ENCODE peak calls at places on chromosome 3, in nine cellular contexts. One of them, this sample, is unnamed.
A peak's percentile ranks its signal among the peaks of the same experiment; 100 is the strongest.

GRCh38 chr3:12405432-12406272 is 78.6 kb upstream of the TSEN2 start:
- DNase-seq in HL-60: no peak
- DNase-seq in psoas muscle: peak; percentile 80
- DNase-seq in prostate gland: no peak
- DNase-seq in astrocyte of the spinal cord: peak; percentile 95
- DNase-seq in PC-3: peak; percentile 98
- DNase-seq in spleen: peak; percentile 86
- DNase-seq in MM.1S: no peak
- DNase-seq in mucosa of descending colon: peak; percentile 85
- DNase-seq in this sample: peak; percentile 93

GRCh38 chr3:44509985-44510360 is 32.5 kb upstream of the ZNF445 start:
- DNase-seq in astrocyte of the spinal cord: peak; percentile 29
- DNase-seq in prostate gland: no peak
- DNase-seq in mucosa of descending colon: no peak
- DNase-seq in psoas muscle: no peak
- DNase-seq in HL-60: peak; percentile 38
- DNase-seq in MM.1S: peak; percentile 55
- DNase-seq in PC-3: peak; percentile 17
- DNase-seq in spleen: no peak
- DNase-seq in this sample: no peak

GRCh38 chr3:177589921-177590336 is 392.6 kb upstream of the TBL1XR1 start:
- DNase-seq in MM.1S: peak; percentile 62
- DNase-seq in PC-3: peak; percentile 96
- DNase-seq in spleen: no peak
- DNase-seq in psoas muscle: no peak
- DNase-seq in astrocyte of the spinal cord: peak; percentile 98
- DNase-seq in HL-60: no peak
- DNase-seq in prostate gland: no peak
- DNase-seq in mucosa of descending colon: no peak
- DNase-seq in this sample: peak; percentile 95

GRCh38 chr3:128681277-128681829 is 30.7 kb upstream of the RPN1 start:
- DNase-seq in prostate gland: no peak
- DNase-seq in HL-60: no peak
- DNase-seq in mucosa of descending colon: no peak
- DNase-seq in astrocyte of the spinal cord: no peak
- DNase-seq in psoas muscle: no peak
- DNase-seq in PC-3: no peak
- DNase-seq in MM.1S: no peak
- DNase-seq in spleen: no peak
- DNase-seq in this sample: no peak

GRCh38 chr3:36866358-36866757 is 78.5 kb downstream of the TRANK1 start:
- DNase-seq in HL-60: no peak
- DNase-seq in astrocyte of the spinal cord: no peak
- DNase-seq in MM.1S: no peak
- DNase-seq in mucosa of descending colon: no peak
- DNase-seq in prostate gland: no peak
- DNase-seq in psoas muscle: no peak
- DNase-seq in PC-3: peak; percentile 71
- DNase-seq in spleen: no peak
- DNase-seq in this sample: no peak

GRCh38 chr3:114318295-114318694 is 24.5 kb downstream of the TIGIT start:
- DNase-seq in spleen: no peak
- DNase-seq in astrocyte of the spinal cord: no peak
- DNase-seq in psoas muscle: no peak
- DNase-seq in MM.1S: no peak
- DNase-seq in HL-60: no peak
- DNase-seq in PC-3: no peak
- DNase-seq in prostate gland: no peak
- DNase-seq in mucosa of descending colon: no peak
- DNase-seq in this sample: no peak

GRCh38 chr3:151798476-151798875 is 15.4 kb upstream of the AADAC start:
- DNase-seq in prostate gland: no peak
- DNase-seq in HL-60: no peak
- DNase-seq in spleen: no peak
- DNase-seq in PC-3: no peak
- DNase-seq in MM.1S: no peak
- DNase-seq in astrocyte of the spinal cord: peak; percentile 18
- DNase-seq in mucosa of descending colon: no peak
- DNase-seq in psoas muscle: no peak
- DNase-seq in this sample: no peak

GRCh38 chr3:143040264-143040879 is 39.0 kb downstream of the U2SURP start:
- DNase-seq in spleen: no peak
- DNase-seq in MM.1S: no peak
- DNase-seq in PC-3: peak; percentile 40
- DNase-seq in psoas muscle: no peak
- DNase-seq in HL-60: no peak
- DNase-seq in prostate gland: no peak
- DNase-seq in astrocyte of the spinal cord: peak; percentile 48
- DNase-seq in mucosa of descending colon: no peak
- DNase-seq in this sample: no peak

GRCh38 chr3:46713898-46714552 is 3.6 kb downstream of the PRSS50 start:
- DNase-seq in prostate gland: no peak
- DNase-seq in MM.1S: no peak
- DNase-seq in spleen: peak; percentile 72
- DNase-seq in astrocyte of the spinal cord: no peak
- DNase-seq in mucosa of descending colon: no peak
- DNase-seq in HL-60: no peak
- DNase-seq in psoas muscle: no peak
- DNase-seq in PC-3: no peak
- DNase-seq in this sample: no peak

GRCh38 chr3:186097663-186098451 is 11.0 kb downstream of the ETV5 start:
- DNase-seq in mucosa of descending colon: peak; percentile 83
- DNase-seq in PC-3: peak; percentile 80
- DNase-seq in psoas muscle: peak; percentile 29
- DNase-seq in MM.1S: no peak
- DNase-seq in HL-60: no peak
- DNase-seq in astrocyte of the spinal cord: peak; percentile 93
- DNase-seq in prostate gland: peak; percentile 82
- DNase-seq in spleen: no peak
- DNase-seq in this sample: peak; percentile 85

GRCh38 chr3:156764761-156765160 is 61.4 kb upstream of the LEKR1 start:
- DNase-seq in MM.1S: no peak
- DNase-seq in psoas muscle: no peak
- DNase-seq in HL-60: no peak
- DNase-seq in mucosa of descending colon: no peak
- DNase-seq in prostate gland: no peak
- DNase-seq in PC-3: peak; percentile 30
- DNase-seq in spleen: no peak
- DNase-seq in astrocyte of the spinal cord: no peak
- DNase-seq in this sample: peak; percentile 25

GRCh38 chr3:178777718-178778411 is 241.6 kb downstream of the KCNMB2 start:
- DNase-seq in mucosa of descending colon: no peak
- DNase-seq in MM.1S: no peak
- DNase-seq in prostate gland: no peak
- DNase-seq in spleen: no peak
- DNase-seq in astrocyte of the spinal cord: peak; percentile 52
- DNase-seq in psoas muscle: no peak
- DNase-seq in HL-60: no peak
- DNase-seq in PC-3: peak; percentile 84
- DNase-seq in this sample: peak; percentile 10

GRCh38 chr3:71018794-71019193 is 564.7 kb downstream of the FOXP1 start:
- DNase-seq in prostate gland: no peak
- DNase-seq in astrocyte of the spinal cord: no peak
- DNase-seq in PC-3: no peak
- DNase-seq in mucosa of descending colon: no peak
- DNase-seq in spleen: no peak
- DNase-seq in HL-60: no peak
- DNase-seq in psoas muscle: no peak
- DNase-seq in MM.1S: no peak
- DNase-seq in this sample: no peak

GRCh38 chr3:48856469-48856868 is 8.8 kb upstream of the PRKAR2A start:
- DNase-seq in prostate gland: no peak
- DNase-seq in psoas muscle: no peak
- DNase-seq in PC-3: no peak
- DNase-seq in astrocyte of the spinal cord: no peak
- DNase-seq in MM.1S: no peak
- DNase-seq in spleen: peak; percentile 19
- DNase-seq in mucosa of descending colon: no peak
- DNase-seq in HL-60: no peak
- DNase-seq in this sample: no peak

GRCh38 chr3:14563946-14564539 is 23.9 kb upstream of the GRIP2 start:
- DNase-seq in HL-60: no peak
- DNase-seq in psoas muscle: no peak
- DNase-seq in PC-3: no peak
- DNase-seq in astrocyte of the spinal cord: no peak
- DNase-seq in mucosa of descending colon: no peak
- DNase-seq in spleen: no peak
- DNase-seq in prostate gland: no peak
- DNase-seq in MM.1S: no peak
- DNase-seq in this sample: no peak

GRCh38 chr3:65020780-65021179 is 333.0 kb upstream of the ADAMTS9 start:
- DNase-seq in PC-3: no peak
- DNase-seq in spleen: no peak
- DNase-seq in psoas muscle: no peak
- DNase-seq in prostate gland: no peak
- DNase-seq in mucosa of descending colon: no peak
- DNase-seq in astrocyte of the spinal cord: no peak
- DNase-seq in MM.1S: no peak
- DNase-seq in HL-60: no peak
- DNase-seq in this sample: no peak

GRCh38 chr3:186021673-186022362 is 84.0 kb upstream of the TRA2B start:
- DNase-seq in HL-60: no peak
- DNase-seq in spleen: no peak
- DNase-seq in MM.1S: no peak
- DNase-seq in astrocyte of the spinal cord: peak; percentile 92
- DNase-seq in PC-3: peak; percentile 39
- DNase-seq in mucosa of descending colon: no peak
- DNase-seq in psoas muscle: peak; percentile 24
- DNase-seq in prostate gland: no peak
- DNase-seq in this sample: peak; percentile 31

GRCh38 chr3:64304996-64305395 is 79.7 kb upstream of the PRICKLE2 start:
- DNase-seq in HL-60: no peak
- DNase-seq in MM.1S: no peak
- DNase-seq in PC-3: no peak
- DNase-seq in psoas muscle: no peak
- DNase-seq in spleen: no peak
- DNase-seq in mucosa of descending colon: no peak
- DNase-seq in prostate gland: no peak
- DNase-seq in astrocyte of the spinal cord: no peak
- DNase-seq in this sample: no peak

GRCh38 chr3:50370594-50370993 is 11.3 kb upstream of the TMEM115 start:
- DNase-seq in HL-60: peak; percentile 36
- DNase-seq in PC-3: peak; percentile 55
- DNase-seq in spleen: no peak
- DNase-seq in mucosa of descending colon: no peak
- DNase-seq in psoas muscle: no peak
- DNase-seq in prostate gland: no peak
- DNase-seq in astrocyte of the spinal cord: no peak
- DNase-seq in MM.1S: no peak
- DNase-seq in this sample: no peak

GRCh38 chr3:59890637-59891036 is 840.8 kb upstream of the CFAP20DC start:
- DNase-seq in astrocyte of the spinal cord: no peak
- DNase-seq in mucosa of descending colon: no peak
- DNase-seq in PC-3: no peak
- DNase-seq in HL-60: no peak
- DNase-seq in MM.1S: no peak
- DNase-seq in psoas muscle: no peak
- DNase-seq in prostate gland: no peak
- DNase-seq in spleen: no peak
- DNase-seq in this sample: no peak

GRCh38 chr3:42970557-42970956 is 8.6 kb upstream of the GASK1A start:
- DNase-seq in prostate gland: no peak
- DNase-seq in mucosa of descending colon: no peak
- DNase-seq in spleen: no peak
- DNase-seq in HL-60: no peak
- DNase-seq in MM.1S: no peak
- DNase-seq in psoas muscle: no peak
- DNase-seq in astrocyte of the spinal cord: no peak
- DNase-seq in PC-3: no peak
- DNase-seq in this sample: no peak

GRCh38 chr3:123634149-123635051 is 49.5 kb upstream of the HACD2 start:
- DNase-seq in MM.1S: no peak
- DNase-seq in prostate gland: no peak
- DNase-seq in mucosa of descending colon: no peak
- DNase-seq in PC-3: no peak
- DNase-seq in HL-60: no peak
- DNase-seq in psoas muscle: no peak
- DNase-seq in astrocyte of the spinal cord: no peak
- DNase-seq in spleen: no peak
- DNase-seq in this sample: no peak

GRCh38 chr3:118495243-118495642 is 539.4 kb downstream of the IGSF11 start:
- DNase-seq in astrocyte of the spinal cord: no peak
- DNase-seq in prostate gland: no peak
- DNase-seq in PC-3: no peak
- DNase-seq in MM.1S: no peak
- DNase-seq in mucosa of descending colon: no peak
- DNase-seq in psoas muscle: no peak
- DNase-seq in spleen: no peak
- DNase-seq in HL-60: no peak
- DNase-seq in this sample: no peak
- TF ChIP-seq CTCF in astrocyte of the spinal cord: no peak
- TF ChIP-seq CTCF in prostate gland: no peak
- TF ChIP-seq CTCF in PC-3: no peak
- TF ChIP-seq CTCF in MM.1S: no peak
- TF ChIP-seq CTCF in mucosa of descending colon: no peak
- TF ChIP-seq CTCF in psoas muscle: no peak
- TF ChIP-seq CTCF in spleen: no peak
- TF ChIP-seq CTCF in HL-60: no peak
- TF ChIP-seq CTCF in this sample: no peak

GRCh38 chr3:127216415-127217261 is 23.7 kb downstream of the PRR23E start:
- DNase-seq in PC-3: peak; percentile 3
- DNase-seq in mucosa of descending colon: no peak
- DNase-seq in MM.1S: no peak
- DNase-seq in prostate gland: no peak
- DNase-seq in astrocyte of the spinal cord: no peak
- DNase-seq in spleen: no peak
- DNase-seq in psoas muscle: no peak
- DNase-seq in HL-60: no peak
- DNase-seq in this sample: no peak
- H3K4me3 ChIP-seq in PC-3: no peak overlapping the region
- H3K4me3 ChIP-seq in mucosa of descending colon: no peak overlapping the region
- H3K4me3 ChIP-seq in MM.1S: no peak overlapping the region
- H3K4me3 ChIP-seq in prostate gland: no peak overlapping the region
- H3K4me3 ChIP-seq in astrocyte of the spinal cord: no peak overlapping the region
- H3K4me3 ChIP-seq in spleen: no peak overlapping the region
- H3K4me3 ChIP-seq in psoas muscle: no peak overlapping the region
- H3K4me3 ChIP-seq in HL-60: no peak overlapping the region
- H3K4me3 ChIP-seq in this sample: no peak overlapping the region

DNA sequence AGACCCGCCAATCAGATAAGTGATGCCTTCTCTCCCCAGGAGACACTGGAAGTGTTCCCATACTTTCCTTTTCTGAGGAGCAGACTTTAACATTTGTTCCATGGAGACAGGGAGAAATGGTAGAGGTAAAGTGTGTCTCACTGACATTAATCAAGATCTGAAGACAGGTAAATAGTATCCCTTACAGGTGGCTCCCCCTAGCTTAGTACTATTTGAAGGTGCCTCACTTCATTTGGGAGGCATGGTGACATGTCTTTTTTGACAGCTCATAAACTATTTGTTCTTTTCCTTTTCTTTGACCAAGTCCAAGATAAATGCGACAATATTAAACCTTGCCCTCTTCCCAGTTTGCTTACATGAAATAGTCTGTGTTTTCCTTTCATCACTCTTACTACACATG is 485.6 kb upstream of the IL12A start:
- DNase-seq in spleen: no peak
- DNase-seq in mucosa of descending colon: no peak
- DNase-seq in prostate gland: no peak
- DNase-seq in PC-3: no peak
- DNase-seq in psoas muscle: no peak
- DNase-seq in HL-60: no peak
- DNase-seq in MM.1S: no peak
- DNase-seq in astrocyte of the spinal cord: no peak
- DNase-seq in this sample: no peak
- TF ChIP-seq CTCF in spleen: no peak
- TF ChIP-seq CTCF in mucosa of descending colon: no peak
- TF ChIP-seq CTCF in prostate gland: no peak
- TF ChIP-seq CTCF in PC-3: no peak
- TF ChIP-seq CTCF in psoas muscle: no peak
- TF ChIP-seq CTCF in HL-60: no peak
- TF ChIP-seq CTCF in MM.1S: no peak
- TF ChIP-seq CTCF in astrocyte of the spinal cord: no peak
- TF ChIP-seq CTCF in this sample: no peak

GRCh38 chr3:138349926-138350665 is 1.7 kb downstream of the MRAS start:
- DNase-seq in MM.1S: no peak
- DNase-seq in mucosa of descending colon: no peak
- DNase-seq in spleen: no peak
- DNase-seq in HL-60: no peak
- DNase-seq in PC-3: no peak
- DNase-seq in astrocyte of the spinal cord: peak; percentile 12
- DNase-seq in psoas muscle: peak; percentile 56
- DNase-seq in prostate gland: no peak
- DNase-seq in this sample: no peak
- H3K4me3 ChIP-seq in MM.1S: no peak overlapping the region
- H3K4me3 ChIP-seq in mucosa of descending colon: no peak overlapping the region
- H3K4me3 ChIP-seq in spleen: peak overlapping the region; percentile 72
- H3K4me3 ChIP-seq in HL-60: no peak overlapping the region
- H3K4me3 ChIP-seq in PC-3: no peak overlapping the region
- H3K4me3 ChIP-seq in astrocyte of the spinal cord: no peak overlapping the region
- H3K4me3 ChIP-seq in psoas muscle: peak overlapping the region; percentile 81
- H3K4me3 ChIP-seq in prostate gland: no peak overlapping the region
- H3K4me3 ChIP-seq in this sample: peak overlapping the region; percentile 82